ENCODE peak calls at places on chromosomes 13 and 19, in seven cellular contexts. One of them, this sample, is unnamed.

GRCh38 chr13:26423634-26424033 is 133.8 kb upstream of the WASF3 start:
- DNase-seq in left ventricle myocardium inferior: peak; percentile 47
- DNase-seq in brain microvascular endothelial cell: no peak
- DNase-seq in BJ: no peak
- DNase-seq in colonic mucosa: no peak
- DNase-seq in heart right ventricle: peak; percentile 16
- DNase-seq in GM23338: peak; percentile 32
- DNase-seq in this sample: no peak

GRCh38 chr13:76157926-76158325 is 521.8 kb downstream of the LMO7 start:
- DNase-seq in left ventricle myocardium inferior: no peak
- DNase-seq in GM23338: no peak
- DNase-seq in BJ: no peak
- DNase-seq in heart right ventricle: no peak
- DNase-seq in colonic mucosa: no peak
- DNase-seq in brain microvascular endothelial cell: no peak
- DNase-seq in this sample: no peak

GRCh38 chr19:35641515-35642151 is at the start of gene ETV2:
- DNase-seq in colonic mucosa: peak; percentile 38
- DNase-seq in heart right ventricle: peak; percentile 55
- DNase-seq in GM23338: peak; percentile 79
- DNase-seq in left ventricle myocardium inferior: no peak
- DNase-seq in brain microvascular endothelial cell: peak; percentile 40
- DNase-seq in BJ: no peak
- DNase-seq in this sample: peak; percentile 54

GRCh38 chr13:98172570-98173405 is 4.3 kb downstream of the RNF113B start:
- DNase-seq in BJ: no peak
- DNase-seq in GM23338: no peak
- DNase-seq in left ventricle myocardium inferior: no peak
- DNase-seq in brain microvascular endothelial cell: no peak
- DNase-seq in colonic mucosa: no peak
- DNase-seq in heart right ventricle: no peak
- DNase-seq in this sample: no peak

GRCh38 chr13:96191367-96191766 is 101.5 kb downstream of the HS6ST3 start:
- DNase-seq in GM23338: no peak
- DNase-seq in colonic mucosa: no peak
- DNase-seq in heart right ventricle: no peak
- DNase-seq in left ventricle myocardium inferior: no peak
- DNase-seq in brain microvascular endothelial cell: no peak
- DNase-seq in BJ: no peak
- DNase-seq in this sample: no peak

GRCh38 chr19:19552811-19553210 is 14.7 kb downstream of the CILP2 start:
- DNase-seq in GM23338: peak; percentile 79
- DNase-seq in left ventricle myocardium inferior: no peak
- DNase-seq in BJ: no peak
- DNase-seq in heart right ventricle: no peak
- DNase-seq in brain microvascular endothelial cell: peak; percentile 36
- DNase-seq in colonic mucosa: no peak
- DNase-seq in this sample: peak; percentile 70

GRCh38 chr13:64369121-64369520 is 2861.0 kb downstream of the PCDH9 start:
- DNase-seq in brain microvascular endothelial cell: no peak
- DNase-seq in left ventricle myocardium inferior: no peak
- DNase-seq in heart right ventricle: no peak
- DNase-seq in BJ: no peak
- DNase-seq in GM23338: no peak
- DNase-seq in colonic mucosa: no peak
- DNase-seq in this sample: no peak

GRCh38 chr13:75550159-75550567 is 572 bp downstream of the UCHL3 start:
- DNase-seq in GM23338: peak; percentile 23
- DNase-seq in BJ: peak; percentile 14
- DNase-seq in left ventricle myocardium inferior: no peak
- DNase-seq in heart right ventricle: peak; percentile 13
- DNase-seq in brain microvascular endothelial cell: peak; percentile 83
- DNase-seq in colonic mucosa: peak; percentile 62
- DNase-seq in this sample: no peak

GRCh38 chr13:113034451-113035208 is 65.6 kb downstream of the MCF2L start:
- DNase-seq in BJ: no peak
- DNase-seq in brain microvascular endothelial cell: peak; percentile 24
- DNase-seq in colonic mucosa: peak; percentile 34
- DNase-seq in GM23338: peak; percentile 81
- DNase-seq in left ventricle myocardium inferior: no peak
- DNase-seq in heart right ventricle: peak; percentile 57
- DNase-seq in this sample: peak; percentile 41

GRCh38 chr13:34587586-34587985 is 354.5 kb upstream of the NBEA start:
- DNase-seq in brain microvascular endothelial cell: no peak
- DNase-seq in colonic mucosa: no peak
- DNase-seq in heart right ventricle: no peak
- DNase-seq in left ventricle myocardium inferior: no peak
- DNase-seq in GM23338: no peak
- DNase-seq in BJ: no peak
- DNase-seq in this sample: peak; percentile 4

GRCh38 chr19:6501740-6502648 is at the start of gene TUBB4A:
- DNase-seq in BJ: no peak
- DNase-seq in brain microvascular endothelial cell: no peak
- DNase-seq in left ventricle myocardium inferior: peak; percentile 50
- DNase-seq in GM23338: peak; percentile 62
- DNase-seq in colonic mucosa: no peak
- DNase-seq in heart right ventricle: peak; percentile 11
- DNase-seq in this sample: no peak

GRCh38 chr19:55535579-55536350 is 1.2 kb downstream of the SBK2 start:
- DNase-seq in heart right ventricle: no peak
- DNase-seq in brain microvascular endothelial cell: no peak
- DNase-seq in BJ: no peak
- DNase-seq in colonic mucosa: no peak
- DNase-seq in left ventricle myocardium inferior: no peak
- DNase-seq in GM23338: no peak
- DNase-seq in this sample: no peak

GRCh38 chr19:19613456-19613855 is 5.0 kb downstream of the PBX4 start:
- DNase-seq in brain microvascular endothelial cell: no peak
- DNase-seq in GM23338: no peak
- DNase-seq in heart right ventricle: no peak
- DNase-seq in left ventricle myocardium inferior: no peak
- DNase-seq in BJ: peak; percentile 39
- DNase-seq in colonic mucosa: no peak
- DNase-seq in this sample: no peak

GRCh38 chr13:75705395-75705794 is 69.3 kb downstream of the LMO7 start:
- DNase-seq in GM23338: no peak
- DNase-seq in left ventricle myocardium inferior: no peak
- DNase-seq in BJ: peak; percentile 44
- DNase-seq in brain microvascular endothelial cell: no peak
- DNase-seq in heart right ventricle: no peak
- DNase-seq in colonic mucosa: no peak
- DNase-seq in this sample: no peak

GRCh38 chr19:41705393-41706174 is 2.8 kb upstream of the CEACAM5 start:
- DNase-seq in left ventricle myocardium inferior: peak; percentile 18
- DNase-seq in brain microvascular endothelial cell: no peak
- DNase-seq in GM23338: peak; percentile 80
- DNase-seq in colonic mucosa: peak; percentile 59
- DNase-seq in heart right ventricle: no peak
- DNase-seq in BJ: no peak
- DNase-seq in this sample: peak; percentile 71

GRCh38 chr13:110617326-110618072 is 2.2 kb downstream of the NAXD start:
- DNase-seq in brain microvascular endothelial cell: peak; percentile 78
- DNase-seq in left ventricle myocardium inferior: no peak
- DNase-seq in colonic mucosa: peak; percentile 53
- DNase-seq in GM23338: peak; percentile 65
- DNase-seq in BJ: no peak
- DNase-seq in heart right ventricle: peak; percentile 61
- DNase-seq in this sample: no peak

GRCh38 chr19:50003254-50003788 is 21.9 kb downstream of the VRK3 start:
- DNase-seq in BJ: no peak
- DNase-seq in GM23338: no peak
- DNase-seq in brain microvascular endothelial cell: no peak
- DNase-seq in heart right ventricle: no peak
- DNase-seq in left ventricle myocardium inferior: no peak
- DNase-seq in colonic mucosa: no peak
- DNase-seq in this sample: no peak

GRCh38 chr13:66665991-66666390 is 564.1 kb downstream of the PCDH9 start:
- DNase-seq in heart right ventricle: no peak
- DNase-seq in brain microvascular endothelial cell: peak; percentile 98
- DNase-seq in GM23338: peak; percentile 30
- DNase-seq in left ventricle myocardium inferior: peak; percentile 13
- DNase-seq in BJ: peak; percentile 24
- DNase-seq in colonic mucosa: no peak
- DNase-seq in this sample: no peak

GRCh38 chr19:15836345-15836594 is 20.8 kb upstream of the OR10H1 start:
- DNase-seq in heart right ventricle: no peak
- DNase-seq in brain microvascular endothelial cell: peak; percentile 2
- DNase-seq in colonic mucosa: no peak
- DNase-seq in BJ: no peak
- DNase-seq in left ventricle myocardium inferior: no peak
- DNase-seq in GM23338: no peak
- DNase-seq in this sample: no peak

GRCh38 chr13:61901946-61902541 is 486.4 kb upstream of the PCDH20 start:
- DNase-seq in BJ: no peak
- DNase-seq in colonic mucosa: no peak
- DNase-seq in GM23338: no peak
- DNase-seq in brain microvascular endothelial cell: no peak
- DNase-seq in heart right ventricle: no peak
- DNase-seq in left ventricle myocardium inferior: no peak
- DNase-seq in this sample: no peak

GRCh38 chr13:114311387-114311786 is 2.9 kb upstream of the CHAMP1 start:
- DNase-seq in colonic mucosa: no peak
- DNase-seq in heart right ventricle: no peak
- DNase-seq in brain microvascular endothelial cell: no peak
- DNase-seq in left ventricle myocardium inferior: no peak
- DNase-seq in GM23338: no peak
- DNase-seq in BJ: no peak
- DNase-seq in this sample: no peak
- H3K4me3 ChIP-seq in colonic mucosa: no peak overlapping the region
- H3K4me3 ChIP-seq in heart right ventricle: no peak overlapping the region
- H3K4me3 ChIP-seq in brain microvascular endothelial cell: no peak overlapping the region
- H3K4me3 ChIP-seq in left ventricle myocardium inferior: no peak overlapping the region
- H3K4me3 ChIP-seq in GM23338: no peak overlapping the region
- H3K4me3 ChIP-seq in BJ: no peak overlapping the region
- H3K4me3 ChIP-seq in this sample: no peak overlapping the region

DNA sequence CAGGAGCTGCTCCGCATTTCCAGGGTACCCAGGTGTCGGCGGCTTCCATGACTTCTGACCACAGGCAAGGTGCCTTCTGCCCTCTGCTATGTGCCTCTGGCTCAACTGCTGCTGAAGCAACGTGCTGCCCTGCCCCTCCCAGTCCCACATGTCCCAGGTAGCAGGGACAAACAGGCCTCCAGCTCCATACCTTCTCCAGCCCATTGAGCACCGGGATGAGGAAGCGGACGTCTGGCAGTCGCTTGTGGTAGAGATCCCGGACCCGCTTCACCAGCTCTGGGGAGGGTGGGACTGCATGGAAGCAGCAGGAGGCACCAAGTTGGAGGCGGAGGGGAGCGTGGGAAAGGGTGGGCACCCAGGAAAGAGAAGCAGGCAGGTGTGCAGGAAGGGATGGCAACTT is 8.1 kb upstream of the RSPH6A start:
- DNase-seq in left ventricle myocardium inferior: no peak
- DNase-seq in heart right ventricle: no peak
- DNase-seq in BJ: no peak
- DNase-seq in colonic mucosa: no peak
- DNase-seq in brain microvascular endothelial cell: no peak
- DNase-seq in GM23338: no peak
- DNase-seq in this sample: no peak
- H3K36me3 ChIP-seq in left ventricle myocardium inferior: peaks cover 78% of the 10 kb centered on the region
- H3K36me3 ChIP-seq in heart right ventricle: peaks cover 5% of the 10 kb centered on the region
- H3K36me3 ChIP-seq in BJ: peaks cover 42% of the 10 kb centered on the region
- H3K36me3 ChIP-seq in colonic mucosa: peaks cover 5% of the 10 kb centered on the region
- H3K36me3 ChIP-seq in brain microvascular endothelial cell: peaks cover 49% of the 10 kb centered on the region
- H3K36me3 ChIP-seq in GM23338: no peaks in the 10 kb centered on the region
- H3K36me3 ChIP-seq in this sample: no peaks in the 10 kb centered on the region

GRCh38 chr13:73779881-73780280 is 354.3 kb downstream of the KLF12 start:
- DNase-seq in left ventricle myocardium inferior: no peak
- DNase-seq in GM23338: no peak
- DNase-seq in BJ: no peak
- DNase-seq in colonic mucosa: no peak
- DNase-seq in brain microvascular endothelial cell: no peak
- DNase-seq in heart right ventricle: no peak
- DNase-seq in this sample: no peak

GRCh38 chr13:73781384-73781783 is 352.8 kb downstream of the KLF12 start:
- DNase-seq in GM23338: no peak
- DNase-seq in BJ: no peak
- DNase-seq in heart right ventricle: no peak
- DNase-seq in colonic mucosa: no peak
- DNase-seq in brain microvascular endothelial cell: no peak
- DNase-seq in left ventricle myocardium inferior: no peak
- DNase-seq in this sample: no peak

GRCh38 chr13:73778242-73778864 is 355.9 kb downstream of the KLF12 start:
- DNase-seq in colonic mucosa: no peak
- DNase-seq in GM23338: no peak
- DNase-seq in heart right ventricle: no peak
- DNase-seq in left ventricle myocardium inferior: no peak
- DNase-seq in BJ: no peak
- DNase-seq in brain microvascular endothelial cell: no peak
- DNase-seq in this sample: no peak

GRCh38 chr13:73776137-73776785 is 357.9 kb downstream of the KLF12 start:
- DNase-seq in BJ: no peak
- DNase-seq in heart right ventricle: no peak
- DNase-seq in GM23338: no peak
- DNase-seq in colonic mucosa: no peak
- DNase-seq in brain microvascular endothelial cell: no peak
- DNase-seq in left ventricle myocardium inferior: no peak
- DNase-seq in this sample: no peak

DNA sequence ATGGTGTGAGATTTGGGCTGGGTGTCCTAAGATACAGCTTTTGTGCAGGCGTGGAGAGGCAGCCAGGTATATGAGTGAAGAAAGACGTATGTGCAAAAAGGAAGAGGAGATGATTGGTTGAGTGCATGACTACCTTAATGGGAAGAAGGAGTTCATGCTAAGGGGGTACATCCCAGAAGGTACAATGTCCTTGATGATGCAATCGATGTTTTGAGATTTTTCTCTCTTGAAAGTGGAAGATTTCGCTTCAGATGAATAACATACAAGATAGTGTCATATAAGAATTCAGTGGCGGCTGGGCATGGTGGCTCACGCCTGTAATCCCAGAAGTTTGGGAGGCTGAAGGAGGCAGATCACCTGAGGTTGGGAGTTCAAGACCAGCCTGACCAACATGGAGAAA is 357.1 kb downstream of the KLF12 start:
- DNase-seq in left ventricle myocardium inferior: no peak
- DNase-seq in heart right ventricle: no peak
- DNase-seq in BJ: no peak
- DNase-seq in colonic mucosa: no peak
- DNase-seq in GM23338: no peak
- DNase-seq in brain microvascular endothelial cell: no peak
- DNase-seq in this sample: no peak
- TF ChIP-seq CTCF in left ventricle myocardium inferior: no peak
- TF ChIP-seq CTCF in heart right ventricle: no peak
- TF ChIP-seq CTCF in BJ: no peak
- TF ChIP-seq CTCF in colonic mucosa: no peak
- TF ChIP-seq CTCF in GM23338: no peak
- TF ChIP-seq CTCF in brain microvascular endothelial cell: no peak
- TF ChIP-seq CTCF in this sample: no peak

DNA sequence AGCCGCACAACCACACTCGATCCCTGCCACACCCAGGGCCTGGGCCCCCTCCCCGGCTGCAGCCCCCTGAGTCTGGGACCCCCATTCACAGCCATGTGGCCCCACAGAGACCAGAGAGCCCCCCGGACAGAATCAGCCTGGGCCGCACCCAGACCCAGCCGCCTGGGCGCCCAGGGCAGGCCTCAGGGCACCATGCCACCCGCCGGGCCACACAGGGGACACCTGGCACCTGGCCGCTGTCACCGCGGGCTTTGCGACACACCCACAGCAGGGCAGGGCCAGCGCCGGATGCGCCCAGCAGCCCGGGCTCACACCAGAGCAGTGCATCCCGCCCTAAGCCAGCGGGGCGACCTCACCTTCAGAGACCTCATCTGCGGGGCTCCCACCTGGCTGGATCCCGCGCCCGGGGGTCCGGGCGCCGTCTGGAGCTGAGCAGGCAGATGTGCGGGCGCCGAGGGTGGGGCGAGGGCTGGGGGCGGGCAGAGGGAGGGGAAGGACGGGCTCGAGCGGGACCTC is 443 bp downstream of the TBXA2R start:
- DNase-seq in colonic mucosa: peak; percentile 79
- DNase-seq in GM23338: peak; percentile 65
- DNase-seq in brain microvascular endothelial cell: no peak
- DNase-seq in left ventricle myocardium inferior: no peak
- DNase-seq in BJ: no peak
- DNase-seq in heart right ventricle: no peak
- DNase-seq in this sample: peak; percentile 82
- H3K4me3 ChIP-seq in colonic mucosa: peak overlapping the region; percentile 29
- H3K4me3 ChIP-seq in GM23338: peak overlapping the region; percentile 64
- H3K4me3 ChIP-seq in brain microvascular endothelial cell: peak overlapping the region; percentile 61
- H3K4me3 ChIP-seq in left ventricle myocardium inferior: peak overlapping the region; percentile 72
- H3K4me3 ChIP-seq in BJ: peak overlapping the region; percentile 68
- H3K4me3 ChIP-seq in heart right ventricle: peak overlapping the region; percentile 61
- H3K4me3 ChIP-seq in this sample: no peak overlapping the region

This sample was measured in mucosa of descending colon.